ENCODE peak calls at places on chromosomes 5 and 9, in five cellular contexts. K is stimulated activated CD4-positive, alpha-beta T cell treated with anti-CD3 and anti-CD28 coated beads, Interleukin-12 subunit alpha, Interleukin-12 subunit beta, amount 100 ng/mL, for 48 hours; F is NCI-H2081; O is NCI-H1105 treated with DMSO at 0.1 percent for 48 hours; Z is activated CD8-positive, alpha-beta memory T cell treated with anti-CD3 and anti-CD28 coated beads for 48 hours. D is an unnamed sample.

GRCh38 chr9:106797299-106797698 is 65.7 kb upstream of the ZNF462 start:
- DNase-seq in K (no peak), F (no peak), O (no peak), Z (no peak), D (no peak)

GRCh38 chr9:108869092-108869725 is 7.1 kb downstream of the ACTL7A start:
- DNase-seq in K (no peak), F (no peak), O (no peak), Z (no peak), D (no peak)

GRCh38 chr5:136337788-136338187 is 27.6 kb downstream of the TRPC7 start:
- DNase-seq in K (no peak), F (no peak), O (no peak), Z (no peak), D (no peak)

GRCh38 chr9:4318741-4319140 is 18.9 kb upstream of the GLIS3 start:
- DNase-seq in K (no peak), F (peak; percentile 25), O (no peak), Z (no peak), D (no peak)

GRCh38 chr9:97510797-97511761 is 9.6 kb downstream of the TMOD1 start:
- DNase-seq in K (no peak), F (no peak), O (no peak), Z (no peak), D (no peak)

GRCh38 chr5:98259595-98259994 is 513.9 kb upstream of the RGMB start:
- DNase-seq in K (no peak), F (no peak), O (no peak), Z (no peak), D (no peak)

GRCh38 chr5:1883925-1884637 is 1.4 kb upstream of the IRX4 start:
- DNase-seq in K (no peak), F (no peak), O (no peak), Z (no peak), D (no peak)

GRCh38 chr9:15373881-15374280 is 48.8 kb upstream of the SNAPC3 start:
- DNase-seq in K (no peak), F (no peak), O (no peak), Z (no peak), D (no peak)

GRCh38 chr9:22036866-22037626 is 27.9 kb upstream of the CDKN2B start:
- DNase-seq in K (no peak), F (no peak), O (no peak), Z (no peak), D (no peak)

GRCh38 chr5:62568800-62569432 is 9.7 kb upstream of the LRRC70 start:
- DNase-seq in K (no peak), F (no peak), O (no peak), Z (no peak), D (no peak)

GRCh38 chr9:88980732-88981336 is 10.4 kb upstream of the S1PR3 start:
- DNase-seq in K (no peak), F (no peak), O (no peak), Z (no peak), D (no peak)